ENCODE peak calls at places on chromosomes 12 and 14, in ten cellular contexts. One of them, this sample, is unnamed.

GRCh38 chr12:31922341-31923062 is 36.7 kb upstream of the RESF1 start:
- DNase-seq in A549: no peak
- DNase-seq in upper lobe of right lung: no peak
- DNase-seq in spleen: no peak
- DNase-seq in fibroblast of lung: peak; percentile 19
- DNase-seq in stomach: no peak
- DNase-seq in cardiac muscle cell: no peak
- DNase-seq in BJ: no peak
- DNase-seq in fibroblast of the aortic adventitia: peak; percentile 17
- DNase-seq in tibial artery: no peak
- DNase-seq in this sample: peak; percentile 70

GRCh38 chr14:105483300-105484068 is 3.2 kb upstream of the CRIP1 start:
- DNase-seq in A549: no peak
- DNase-seq in upper lobe of right lung: no peak
- DNase-seq in spleen: no peak
- DNase-seq in fibroblast of lung: no peak
- DNase-seq in stomach: no peak
- DNase-seq in cardiac muscle cell: no peak
- DNase-seq in BJ: no peak
- DNase-seq in fibroblast of the aortic adventitia: no peak
- DNase-seq in tibial artery: peak; percentile 55
- DNase-seq in this sample: no peak

GRCh38 chr14:104209985-104210520 is 71.7 kb downstream of the KIF26A start:
- DNase-seq in A549: no peak
- DNase-seq in upper lobe of right lung: no peak
- DNase-seq in spleen: peak; percentile 67
- DNase-seq in fibroblast of lung: no peak
- DNase-seq in stomach: no peak
- DNase-seq in cardiac muscle cell: no peak
- DNase-seq in BJ: no peak
- DNase-seq in fibroblast of the aortic adventitia: no peak
- DNase-seq in tibial artery: no peak
- DNase-seq in this sample: no peak

GRCh38 chr14:92651106-92651792 is 97.2 kb downstream of the LGMN start:
- DNase-seq in A549: no peak
- DNase-seq in upper lobe of right lung: peak; percentile 86
- DNase-seq in spleen: peak; percentile 93
- DNase-seq in fibroblast of lung: no peak
- DNase-seq in stomach: peak; percentile 55
- DNase-seq in cardiac muscle cell: no peak
- DNase-seq in BJ: no peak
- DNase-seq in fibroblast of the aortic adventitia: no peak
- DNase-seq in tibial artery: no peak
- DNase-seq in this sample: no peak

GRCh38 chr12:13181375-13182070 is 15.0 kb upstream of the EMP1 start:
- DNase-seq in A549: no peak
- DNase-seq in upper lobe of right lung: no peak
- DNase-seq in spleen: no peak
- DNase-seq in fibroblast of lung: no peak
- DNase-seq in stomach: no peak
- DNase-seq in cardiac muscle cell: peak; percentile 32
- DNase-seq in BJ: no peak
- DNase-seq in fibroblast of the aortic adventitia: no peak
- DNase-seq in tibial artery: no peak
- DNase-seq in this sample: no peak

GRCh38 chr14:97640031-97640430 is 842.8 kb downstream of the VRK1 start:
- DNase-seq in A549: no peak
- DNase-seq in upper lobe of right lung: no peak
- DNase-seq in spleen: no peak
- DNase-seq in fibroblast of lung: no peak
- DNase-seq in stomach: no peak
- DNase-seq in cardiac muscle cell: no peak
- DNase-seq in BJ: no peak
- DNase-seq in fibroblast of the aortic adventitia: no peak
- DNase-seq in tibial artery: no peak
- DNase-seq in this sample: no peak

GRCh38 chr14:61221906-61222305 is 59.2 kb downstream of the TMEM30B start:
- DNase-seq in A549: no peak
- DNase-seq in upper lobe of right lung: no peak
- DNase-seq in spleen: no peak
- DNase-seq in fibroblast of lung: no peak
- DNase-seq in stomach: no peak
- DNase-seq in cardiac muscle cell: no peak
- DNase-seq in BJ: no peak
- DNase-seq in fibroblast of the aortic adventitia: no peak
- DNase-seq in tibial artery: no peak
- DNase-seq in this sample: no peak

GRCh38 chr12:69068431-69068830 is 135.5 kb upstream of the CPM start:
- DNase-seq in A549: peak; percentile 80
- DNase-seq in upper lobe of right lung: no peak
- DNase-seq in spleen: no peak
- DNase-seq in fibroblast of lung: no peak
- DNase-seq in stomach: peak; percentile 53
- DNase-seq in cardiac muscle cell: no peak
- DNase-seq in BJ: no peak
- DNase-seq in fibroblast of the aortic adventitia: peak; percentile 37
- DNase-seq in tibial artery: no peak
- DNase-seq in this sample: no peak

GRCh38 chr12:54989829-54990228 is 5.3 kb upstream of the TESPA1 start:
- DNase-seq in A549: no peak
- DNase-seq in upper lobe of right lung: no peak
- DNase-seq in spleen: no peak
- DNase-seq in fibroblast of lung: no peak
- DNase-seq in stomach: no peak
- DNase-seq in cardiac muscle cell: no peak
- DNase-seq in BJ: no peak
- DNase-seq in fibroblast of the aortic adventitia: no peak
- DNase-seq in tibial artery: no peak
- DNase-seq in this sample: no peak

GRCh38 chr14:104770851-104771272 is 17.9 kb downstream of the SIVA1 start:
- DNase-seq in A549: no peak
- DNase-seq in upper lobe of right lung: no peak
- DNase-seq in spleen: no peak
- DNase-seq in fibroblast of lung: no peak
- DNase-seq in stomach: no peak
- DNase-seq in cardiac muscle cell: no peak
- DNase-seq in BJ: no peak
- DNase-seq in fibroblast of the aortic adventitia: no peak
- DNase-seq in tibial artery: no peak
- DNase-seq in this sample: peak; percentile 26

GRCh38 chr12:57008113-57008687 is 1.9 kb upstream of the ZBTB39 start:
- DNase-seq in A549: peak; percentile 63
- DNase-seq in upper lobe of right lung: no peak
- DNase-seq in spleen: no peak
- DNase-seq in fibroblast of lung: peak; percentile 84
- DNase-seq in stomach: no peak
- DNase-seq in cardiac muscle cell: peak; percentile 74
- DNase-seq in BJ: peak; percentile 41
- DNase-seq in fibroblast of the aortic adventitia: peak; percentile 84
- DNase-seq in tibial artery: no peak
- DNase-seq in this sample: peak; percentile 85

GRCh38 chr14:93094121-93094918 is 21.4 kb downstream of the ITPK1 start:
- DNase-seq in A549: no peak
- DNase-seq in upper lobe of right lung: no peak
- DNase-seq in spleen: no peak
- DNase-seq in fibroblast of lung: no peak
- DNase-seq in stomach: no peak
- DNase-seq in cardiac muscle cell: no peak
- DNase-seq in BJ: no peak
- DNase-seq in fibroblast of the aortic adventitia: no peak
- DNase-seq in tibial artery: no peak
- DNase-seq in this sample: no peak

GRCh38 chr14:70644016-70644415 is 2.3 kb downstream of the TTC9 start:
- DNase-seq in A549: no peak
- DNase-seq in upper lobe of right lung: no peak
- DNase-seq in spleen: no peak
- DNase-seq in fibroblast of lung: no peak
- DNase-seq in stomach: no peak
- DNase-seq in cardiac muscle cell: no peak
- DNase-seq in BJ: no peak
- DNase-seq in fibroblast of the aortic adventitia: no peak
- DNase-seq in tibial artery: no peak
- DNase-seq in this sample: no peak

GRCh38 chr12:27743601-27744000 is 33.0 kb downstream of the MRPS35 start:
- DNase-seq in A549: no peak
- DNase-seq in upper lobe of right lung: no peak
- DNase-seq in spleen: no peak
- DNase-seq in fibroblast of lung: no peak
- DNase-seq in stomach: no peak
- DNase-seq in cardiac muscle cell: no peak
- DNase-seq in BJ: no peak
- DNase-seq in fibroblast of the aortic adventitia: no peak
- DNase-seq in tibial artery: no peak
- DNase-seq in this sample: no peak

DNA sequence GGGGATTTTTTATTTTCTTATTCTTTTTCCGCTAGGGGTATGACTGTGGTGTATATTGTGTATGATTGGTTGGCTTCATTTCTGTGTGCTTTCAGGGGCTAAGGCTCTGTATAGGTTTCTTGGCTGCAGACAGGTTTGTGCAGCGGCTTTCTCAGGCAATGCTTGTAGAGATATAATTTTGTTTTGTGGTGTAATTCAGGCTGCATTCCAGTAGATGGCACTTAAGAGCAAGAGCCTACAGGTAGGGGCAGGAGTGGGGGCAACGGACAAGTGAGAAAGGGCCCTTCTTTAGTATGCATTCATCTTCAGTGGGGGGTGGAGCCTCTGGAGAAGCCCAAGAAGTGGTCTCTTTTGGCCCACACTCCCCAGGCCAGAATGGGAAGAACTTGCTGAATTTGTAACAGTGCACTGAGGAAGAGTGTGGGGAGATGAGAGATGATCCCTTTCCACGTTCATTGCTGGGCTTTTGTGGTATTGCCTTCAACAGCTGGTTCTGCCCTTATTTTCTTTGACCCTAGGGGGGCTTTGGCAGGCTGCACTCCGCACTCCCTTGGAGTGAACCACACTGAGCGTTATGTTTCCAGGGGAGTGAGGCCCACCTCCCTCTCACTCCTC is 78.6 kb downstream of the IFNG-AS1 start:
- DNase-seq in A549: peak; percentile 3
- DNase-seq in upper lobe of right lung: no peak
- DNase-seq in spleen: no peak
- DNase-seq in fibroblast of lung: no peak
- DNase-seq in stomach: no peak
- DNase-seq in cardiac muscle cell: no peak
- DNase-seq in BJ: no peak
- DNase-seq in fibroblast of the aortic adventitia: peak; percentile 1
- DNase-seq in tibial artery: no peak
- DNase-seq in this sample: peak; percentile 1
- TF ChIP-seq CTCF in A549: no peak
- TF ChIP-seq CTCF in upper lobe of right lung: no peak
- TF ChIP-seq CTCF in spleen: no peak
- TF ChIP-seq CTCF in fibroblast of lung: peak; percentile 42
- TF ChIP-seq CTCF in stomach: no peak
- TF ChIP-seq CTCF in cardiac muscle cell: peak; percentile 33
- TF ChIP-seq CTCF in BJ: peak; percentile 65
- TF ChIP-seq CTCF in fibroblast of the aortic adventitia: peak; percentile 43
- TF ChIP-seq CTCF in tibial artery: no peak
- TF ChIP-seq CTCF in this sample: peak; percentile 66

DNA sequence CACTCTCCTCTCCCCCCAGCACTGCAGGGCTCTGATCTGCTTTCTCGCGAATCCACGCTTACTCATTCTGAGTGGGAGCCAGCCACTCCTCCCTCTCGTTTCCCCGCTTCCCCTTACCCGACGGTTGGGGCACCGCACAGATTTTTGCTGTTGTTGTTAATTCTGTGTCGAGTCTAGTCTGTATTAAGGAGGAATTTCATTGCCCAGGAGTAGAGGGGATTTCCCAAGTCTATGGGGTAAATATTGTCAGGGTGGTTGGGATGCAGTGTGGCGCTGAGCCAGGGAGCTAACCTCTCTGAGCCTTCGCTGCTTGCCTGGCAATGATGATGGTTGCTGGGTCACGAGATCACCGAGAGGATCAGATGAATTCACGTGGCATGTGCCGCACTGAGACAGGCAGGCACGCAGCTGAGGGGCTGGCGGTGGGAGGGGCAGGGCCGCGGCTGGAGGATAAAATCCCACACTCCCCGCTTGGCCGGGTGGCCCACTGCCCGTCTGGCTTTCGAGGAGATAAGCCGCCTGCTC is 18.5 kb downstream of the NCOR2 start:
- DNase-seq in A549: no peak
- DNase-seq in upper lobe of right lung: peak; percentile 75
- DNase-seq in spleen: peak; percentile 72
- DNase-seq in fibroblast of lung: peak; percentile 48
- DNase-seq in stomach: peak; percentile 54
- DNase-seq in cardiac muscle cell: no peak
- DNase-seq in BJ: no peak
- DNase-seq in fibroblast of the aortic adventitia: peak; percentile 91
- DNase-seq in tibial artery: peak; percentile 75
- DNase-seq in this sample: peak; percentile 70
- H3K4me3 ChIP-seq in A549: no peak overlapping the region
- H3K4me3 ChIP-seq in upper lobe of right lung: no peak overlapping the region
- H3K4me3 ChIP-seq in spleen: no peak overlapping the region
- H3K4me3 ChIP-seq in fibroblast of lung: no peak overlapping the region
- H3K4me3 ChIP-seq in stomach: no peak overlapping the region
- H3K4me3 ChIP-seq in cardiac muscle cell: no peak overlapping the region
- H3K4me3 ChIP-seq in BJ: no peak overlapping the region
- H3K4me3 ChIP-seq in fibroblast of the aortic adventitia: no peak overlapping the region
- H3K4me3 ChIP-seq in tibial artery: no peak overlapping the region
- H3K4me3 ChIP-seq in this sample: no peak overlapping the region

GRCh38 chr14:58638231-58639205 is 756 bp downstream of the DACT1 start:
- DNase-seq in A549: no peak
- DNase-seq in upper lobe of right lung: peak; percentile 70
- DNase-seq in spleen: peak; percentile 84
- DNase-seq in fibroblast of lung: peak; percentile 23
- DNase-seq in stomach: no peak
- DNase-seq in cardiac muscle cell: peak; percentile 59
- DNase-seq in BJ: no peak
- DNase-seq in fibroblast of the aortic adventitia: peak; percentile 44
- DNase-seq in tibial artery: no peak
- DNase-seq in this sample: peak; percentile 42
- TF ChIP-seq CTCF in A549: no peak
- TF ChIP-seq CTCF in upper lobe of right lung: no peak
- TF ChIP-seq CTCF in spleen: no peak
- TF ChIP-seq CTCF in fibroblast of lung: no peak
- TF ChIP-seq CTCF in stomach: no peak
- TF ChIP-seq CTCF in cardiac muscle cell: peak; percentile 18
- TF ChIP-seq CTCF in BJ: no peak
- TF ChIP-seq CTCF in fibroblast of the aortic adventitia: peak; percentile 20
- TF ChIP-seq CTCF in tibial artery: no peak
- TF ChIP-seq CTCF in this sample: peak; percentile 25

DNA sequence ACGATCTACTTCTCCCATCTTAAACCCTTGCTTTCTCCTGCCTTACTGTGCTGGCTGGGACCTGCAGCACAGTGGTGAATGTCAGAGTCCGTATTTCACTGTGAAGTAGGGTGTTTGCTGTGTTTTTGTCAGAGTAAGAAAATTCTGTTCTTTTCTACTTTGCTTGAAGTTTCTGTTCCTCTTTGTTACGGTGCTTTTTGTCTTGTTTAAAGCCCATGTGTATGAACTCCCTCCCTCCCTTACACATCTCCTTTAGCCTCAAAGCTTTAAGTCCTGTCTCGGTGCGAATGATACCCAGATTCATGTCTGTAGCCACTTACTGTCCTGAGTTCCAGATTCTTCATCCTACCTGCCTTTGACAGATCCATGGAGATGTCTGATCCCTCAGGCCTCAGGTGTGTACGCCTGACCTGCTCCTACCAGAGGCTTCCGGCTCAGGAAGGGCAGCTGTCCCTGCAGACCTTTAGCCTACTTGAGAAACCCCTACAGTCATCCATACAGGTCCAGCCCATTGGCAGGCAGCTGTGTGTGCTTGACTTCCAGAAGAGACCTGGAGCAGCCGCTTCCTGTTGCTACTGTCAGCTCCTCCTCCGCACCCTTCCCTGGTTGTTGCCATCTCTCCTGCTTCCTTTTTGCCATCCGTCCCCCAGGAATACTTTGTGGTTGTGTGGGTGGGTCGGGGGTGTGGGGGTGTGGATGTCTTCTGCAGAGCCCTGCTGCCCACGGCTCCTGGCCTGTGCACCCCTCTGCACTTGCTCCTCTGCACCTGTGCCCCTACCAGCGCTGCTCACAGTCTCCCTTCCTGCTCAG is 72.9 kb downstream of the DDX51 start:
- DNase-seq in A549: no peak
- DNase-seq in upper lobe of right lung: no peak
- DNase-seq in spleen: peak; percentile 74
- DNase-seq in fibroblast of lung: no peak
- DNase-seq in stomach: no peak
- DNase-seq in cardiac muscle cell: no peak
- DNase-seq in BJ: no peak
- DNase-seq in fibroblast of the aortic adventitia: no peak
- DNase-seq in tibial artery: no peak
- DNase-seq in this sample: no peak
- H3K4me3 ChIP-seq in A549: no peak overlapping the region
- H3K4me3 ChIP-seq in upper lobe of right lung: no peak overlapping the region
- H3K4me3 ChIP-seq in spleen: peak overlapping the region; percentile 8
- H3K4me3 ChIP-seq in fibroblast of lung: no peak overlapping the region
- H3K4me3 ChIP-seq in stomach: no peak overlapping the region
- H3K4me3 ChIP-seq in cardiac muscle cell: no peak overlapping the region
- H3K4me3 ChIP-seq in BJ: no peak overlapping the region
- H3K4me3 ChIP-seq in fibroblast of the aortic adventitia: no peak overlapping the region
- H3K4me3 ChIP-seq in tibial artery: no peak overlapping the region
- H3K4me3 ChIP-seq in this sample: no peak overlapping the region